ENCODE peak calls at places on chromosomes 4 and X, in five cellular contexts. H is cardiac muscle cell; K is gastrocnemius medialis; O is CD4-positive, alpha-beta memory T cell; N is CD8-positive, alpha-beta memory T cell. M is an unnamed sample.
A peak's percentile ranks its signal among the peaks of the same experiment; 100 is the strongest.

GRCh38 chr4:67779631-67780030 is 25.4 kb upstream of the GNRHR start:
- DNase-seq in H (no peak), K (no peak), O (no peak), N (no peak), M (no peak)

GRCh38 chr4:123495530-123495929 is 98.9 kb downstream of the SPRY1 start:
- DNase-seq in H (peak; percentile 27), K (peak; percentile 70), O (no peak), N (no peak), M (no peak)

GRCh38 chr4:142324572-142324971 is 521.5 kb downstream of the INPP4B start:
- DNase-seq in H (no peak), K (no peak), O (no peak), N (no peak), M (no peak)

GRCh38 chr4:86972997-86973396 is 38.2 kb downstream of the AFF1 start:
- DNase-seq in H (peak; percentile 50), K (no peak), O (no peak), N (no peak), M (peak; percentile 81)

GRCh38 chr4:90215286-90215685 is 88.1 kb downstream of the CCSER1 start:
- DNase-seq in H (no peak), K (no peak), O (no peak), N (no peak), M (no peak)

GRCh38 chr4:109560687-109561452 is 824 bp downstream of the MCUB start:
- DNase-seq in H (peak; percentile 80), K (no peak), O (peak; percentile 82), N (peak; percentile 44), M (no peak)

GRCh38 chrX:102651968-102652744 is 873 bp downstream of the GPRASP1 start:
- DNase-seq in H (peak; percentile 57), K (peak; percentile 29), O (peak; percentile 83), N (no peak), M (no peak)

GRCh38 chrX:38494239-38494823 is 67.0 kb upstream of the TSPAN7 start:
- DNase-seq in H (no peak), K (no peak), O (no peak), N (no peak), M (no peak)

GRCh38 chrX:43703211-43703791 is 47.2 kb downstream of the MAOA start:
- DNase-seq in H (peak; percentile 68), K (no peak), O (no peak), N (no peak), M (no peak)

GRCh38 chr4:188971125-188971524 is 831.9 kb downstream of the TRIML1 start:
- DNase-seq in H (no peak), K (no peak), O (no peak), N (no peak), M (no peak)

GRCh38 chr4:156948133-156948532 is 23.5 kb downstream of the PDGFC start:
- DNase-seq in H (peak; percentile 47), K (no peak), O (no peak), N (no peak), M (no peak)

GRCh38 chr4:82711158-82711785 is 87.3 kb downstream of the SCD5 start:
- DNase-seq in H (no peak), K (no peak), O (no peak), N (no peak), M (no peak)

GRCh38 chrX:153913701-153914100 is 9.2 kb downstream of the AVPR2 start:
- DNase-seq in H (no peak), K (no peak), O (no peak), N (no peak), M (no peak)

GRCh38 chr4:53706422-53707032 is 115.2 kb upstream of the LNX1 start:
- DNase-seq in H (peak; percentile 87), K (no peak), O (no peak), N (no peak), M (no peak)

GRCh38 chr4:154622598-154622997 is 10.1 kb upstream of the FGG start:
- DNase-seq in H (peak; percentile 55), K (no peak), O (no peak), N (no peak), M (no peak)

GRCh38 chrX:53262918-53263394 is 18.4 kb downstream of the IQSEC2 start:
- DNase-seq in H (peak; percentile 63), K (no peak), O (no peak), N (no peak), M (no peak)

GRCh38 chr4:169826634-169827187 is 69.0 kb upstream of the HPF1 start:
- DNase-seq in H (no peak), K (no peak), O (no peak), N (no peak), M (no peak)

GRCh38 chr4:6369924-6370645 is 100.4 kb downstream of the WFS1 start:
- DNase-seq in H (no peak), K (no peak), O (no peak), N (no peak), M (no peak)

GRCh38 chrX:86061407-86061806 is 14.0 kb upstream of the CHM start:
- DNase-seq in H (no peak), K (no peak), O (no peak), N (no peak), M (no peak)

GRCh38 chrX:476724-477075 is 90.0 kb upstream of the PPP2R3B start:
- DNase-seq in H (no peak), K (no peak), O (no peak), N (no peak), M (no peak)

GRCh38 chrX:84144281-84144680 is 43.7 kb downstream of the RPS6KA6 start:
- DNase-seq in H (no peak), K (no peak), O (no peak), N (no peak), M (no peak)

GRCh38 chr4:48635310-48635709 is 144.8 kb downstream of the FRYL start:
- DNase-seq in H (no peak), K (no peak), O (no peak), N (no peak), M (no peak)

GRCh38 chrX:19613645-19614323 is 98.5 kb upstream of the MAP3K15 start:
- DNase-seq in H (no peak), K (peak; percentile 64), O (no peak), N (no peak), M (no peak)
- H3K4me1 ChIP-seq in H (peaks cover 4% of the 10 kb centered on the region), K (no peaks in the 10 kb centered on the region), O (peaks cover 7% of the 10 kb centered on the region), N (no peaks in the 10 kb centered on the region), M (no peaks in the 10 kb centered on the region)

GRCh38 chrX:40081679-40082068 is 16.1 kb downstream of the BCOR start:
- DNase-seq in H (no peak), K (no peak), O (no peak), N (no peak), M (no peak)

GRCh38 chrX:40083979-40084359 is 13.8 kb downstream of the BCOR start:
- DNase-seq in H (no peak), K (no peak), O (no peak), N (no peak), M (no peak)

GRCh38 chrX:40084471-40084870 is 13.3 kb downstream of the BCOR start:
- DNase-seq in H (no peak), K (no peak), O (no peak), N (no peak), M (no peak)

GRCh38 chrX:40082447-40083119 is 15.2 kb downstream of the BCOR start:
- DNase-seq in H (peak; percentile 17), K (no peak), O (no peak), N (no peak), M (peak; percentile 75)

GRCh38 chrX:40083120-40083978 is 14.4 kb downstream of the BCOR start:
- DNase-seq in H (peak; percentile 29), K (no peak), O (no peak), N (no peak), M (peak; percentile 66)
- H3K4me1 ChIP-seq in H (peaks cover 44% of the 10 kb centered on the region), K (peaks cover 46% of the 10 kb centered on the region), O (peaks cover 63% of the 10 kb centered on the region), N (peaks cover 36% of the 10 kb centered on the region), M (peaks cover 2% of the 10 kb centered on the region)

DNA sequence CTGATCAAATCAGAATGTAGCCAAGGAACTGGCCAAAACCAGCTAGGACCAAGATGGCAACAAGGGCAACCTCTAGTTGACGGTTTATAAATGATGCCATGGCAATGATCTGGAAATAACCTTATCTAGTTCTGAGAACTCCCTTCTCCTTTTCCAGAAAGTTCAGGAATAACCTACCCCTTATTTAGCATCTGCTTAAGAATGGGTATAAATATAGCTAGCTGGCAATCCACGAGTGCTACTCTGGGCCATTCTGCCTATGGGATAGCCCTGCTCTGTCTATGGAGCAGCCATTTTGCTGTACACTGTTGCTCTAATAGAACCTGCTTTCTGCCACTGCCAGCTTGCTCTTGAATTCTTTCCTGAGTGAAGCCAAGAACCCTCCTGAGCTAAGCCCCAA is 184.4 kb upstream of the TBC1D9 start:
- DNase-seq in H (no peak), K (no peak), O (no peak), N (no peak), M (no peak)
- H3K4me1 ChIP-seq in H (peaks cover 33% of the 10 kb centered on the region), K (peaks cover 30% of the 10 kb centered on the region), O (no peaks in the 10 kb centered on the region), N (no peaks in the 10 kb centered on the region), M (no peaks in the 10 kb centered on the region)

DNA sequence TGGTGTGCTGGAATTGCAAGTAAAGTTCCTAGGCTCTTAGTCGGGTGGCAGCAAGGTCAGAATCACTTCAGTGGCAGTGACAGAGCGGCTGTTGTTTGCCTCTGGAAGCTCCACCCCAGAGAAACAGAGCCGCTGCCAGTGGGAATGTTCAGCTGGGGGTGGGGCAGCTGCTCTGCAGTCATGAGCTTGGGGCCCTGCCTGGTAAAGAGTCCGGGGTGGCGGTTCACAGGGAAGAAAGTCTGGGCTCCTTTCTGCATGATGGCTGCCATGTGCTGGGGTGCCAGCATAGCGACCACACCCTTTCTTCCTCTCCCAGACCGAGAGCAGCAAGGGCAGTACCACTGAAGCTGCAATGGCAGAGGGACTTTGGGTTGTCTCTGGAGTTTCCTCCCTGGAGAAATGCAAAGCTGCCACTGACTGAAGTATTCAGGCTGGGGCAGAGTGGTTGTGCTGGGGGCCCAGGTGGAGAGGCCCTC is 108.8 kb upstream of the CENPE start:
- DNase-seq in H (peak; percentile 1), K (no peak), O (no peak), N (no peak), M (no peak)
- H3K4me1 ChIP-seq in H (peaks cover 14% of the 10 kb centered on the region), K (no peaks in the 10 kb centered on the region), O (no peaks in the 10 kb centered on the region), N (no peaks in the 10 kb centered on the region), M (no peaks in the 10 kb centered on the region)

DNA sequence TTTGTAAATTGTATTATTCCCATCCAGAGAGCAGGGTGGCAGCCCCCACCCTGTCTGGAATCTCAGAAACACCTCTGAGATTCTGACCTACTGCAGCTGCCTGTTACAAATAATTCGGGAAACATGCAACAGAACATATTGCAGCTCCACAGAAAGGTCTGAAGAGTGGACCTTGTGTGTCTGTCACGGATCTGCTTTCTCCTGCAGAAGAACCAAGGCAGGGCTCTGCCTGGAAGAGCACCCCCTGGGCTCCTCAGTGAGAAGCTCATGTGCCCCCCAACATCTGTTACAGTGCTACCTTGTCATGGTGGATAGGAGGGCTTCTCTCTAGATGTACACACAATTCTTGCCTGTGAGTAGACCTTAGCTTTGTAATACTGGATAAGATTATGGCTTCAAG is 286.6 kb upstream of the GATB start:
- DNase-seq in H (no peak), K (no peak), O (no peak), N (no peak), M (no peak)
- H3K4me1 ChIP-seq in H (no peaks in the 10 kb centered on the region), K (peaks cover 10% of the 10 kb centered on the region), O (peaks cover 9% of the 10 kb centered on the region), N (peaks cover 6% of the 10 kb centered on the region), M (no peaks in the 10 kb centered on the region)

DNA sequence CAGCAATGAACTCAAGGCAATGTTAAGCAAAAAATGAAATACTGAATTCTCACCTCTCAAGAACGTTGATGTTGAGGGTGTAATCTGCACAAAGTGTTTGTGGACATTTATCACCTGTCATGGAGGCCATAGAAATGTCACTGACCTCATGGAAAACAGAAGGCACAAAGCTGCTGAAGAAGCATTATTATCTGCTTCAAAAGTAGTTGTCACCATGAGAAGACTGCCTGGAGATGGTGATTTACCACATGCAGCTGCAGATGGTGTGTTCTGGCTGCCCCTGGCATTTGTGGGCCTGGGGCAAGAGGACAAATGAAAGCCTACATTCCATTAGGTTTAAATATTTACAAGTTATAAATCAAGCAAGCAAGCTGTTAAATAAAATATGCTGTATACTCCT is 116.8 kb upstream of the RPS6KA3 start:
- DNase-seq in H (no peak), K (no peak), O (no peak), N (no peak), M (no peak)
- H3K4me1 ChIP-seq in H (peaks cover 10% of the 10 kb centered on the region), K (no peaks in the 10 kb centered on the region), O (peaks cover 16% of the 10 kb centered on the region), N (peaks cover 5% of the 10 kb centered on the region), M (no peaks in the 10 kb centered on the region)

M was measured in right lobe of liver.